ENCODE peak calls at places on chromosomes 2 and 18, in five cellular contexts. T is stomach, N is posterior cingulate gyrus, A is kidney epithelial cell, O is psoas muscle. P is an unnamed sample.

GRCh38 chr2:12856934-12857660 is 140.4 kb downstream of the TRIB2 start:
- DNase-seq in T (no peak), N (no peak), A (peak; percentile 34), O (no peak), P (no peak)

GRCh38 chr2:68287580-68288441 is 31.9 kb downstream of the CNRIP1 start:
- DNase-seq in T (no peak), N (peak; percentile 34), A (no peak), O (no peak), P (no peak)

GRCh38 chr2:189444322-189444721 is 3.0 kb downstream of the WDR75 start:
- DNase-seq in T (no peak), N (no peak), A (no peak), O (no peak), P (no peak)

GRCh38 chr2:233679176-233679575 is 2.5 kb upstream of the UGT1A7 start:
- DNase-seq in T (no peak), N (no peak), A (no peak), O (no peak), P (no peak)

GRCh38 chr2:88258208-88258607 is 88.1 kb downstream of the THNSL2 start:
- DNase-seq in T (no peak), N (no peak), A (no peak), O (no peak), P (no peak)

GRCh38 chr2:80002112-80002511 is 302.4 kb downstream of the LRRTM1 start:
- DNase-seq in T (no peak), N (no peak), A (no peak), O (no peak), P (no peak)

GRCh38 chr2:241070811-241071676 is 31.0 kb downstream of the MTERF4 start:
- DNase-seq in T (no peak), N (no peak), A (no peak), O (no peak), P (no peak)

GRCh38 chr2:239374896-239375277 is 25.9 kb downstream of the HDAC4 start:
- DNase-seq in T (no peak), N (no peak), A (no peak), O (no peak), P (no peak)

GRCh38 chr18:62325806-62326645 is 916 bp downstream of the TNFRSF11A start:
- DNase-seq in T (no peak), N (no peak), A (no peak), O (no peak), P (no peak)

GRCh38 chr2:108492364-108492763 is 41.9 kb upstream of the LIMS1 start:
- DNase-seq in T (no peak), N (no peak), A (peak; percentile 62), O (no peak), P (no peak)

GRCh38 chr2:47193607-47194006 is 38.5 kb upstream of the STPG4 start:
- DNase-seq in T (no peak), N (no peak), A (no peak), O (no peak), P (no peak)

GRCh38 chr2:50720695-50721314 is 311.1 kb downstream of the NRXN1 start:
- DNase-seq in T (no peak), N (no peak), A (no peak), O (no peak), P (no peak)

P was measured in right atrium auricular region.